ENCODE peak calls at places on chromosome 14, in ten cellular contexts. A is IMR-90, L is testis, Z is Panc1, C is HCT116, Q is fibroblast of pulmonary artery, V is Caco-2, G is heart right ventricle, B is GM12865, U is hepatocyte. N is an unnamed sample.
A peak's percentile ranks its signal among the peaks of the same experiment; 100 is the strongest.

GRCh38 chr14:54207991-54208520 is 188.8 kb upstream of the CDKN3 start:
- DNase-seq in A (no peak), L (no peak), Z (no peak), C (no peak), Q (no peak), V (no peak), G (no peak), B (no peak), U (no peak), N (peak; percentile 31)

GRCh38 chr14:39087493-39087892 is 15.5 kb downstream of the SEC23A start:
- DNase-seq in A (no peak), L (no peak), Z (no peak), C (no peak), Q (no peak), V (no peak), G (no peak), B (no peak), U (no peak), N (no peak)

GRCh38 chr14:53630336-53630735 is 326.3 kb downstream of the BMP4 start:
- DNase-seq in A (no peak), L (no peak), Z (no peak), C (no peak), Q (no peak), V (no peak), G (peak; percentile 16), B (no peak), U (no peak), N (no peak)

GRCh38 chr14:50941151-50941550 is 3.1 kb downstream of the PYGL start:
- DNase-seq in A (peak; percentile 31), L (no peak), Z (no peak), C (no peak), Q (no peak), V (no peak), G (no peak), B (no peak), U (no peak), N (no peak)

GRCh38 chr14:84871734-84872133 is 658.2 kb upstream of the FLRT2 start:
- DNase-seq in A (no peak), L (no peak), Z (no peak), C (no peak), Q (no peak), V (no peak), G (no peak), B (no peak), U (no peak), N (no peak)

GRCh38 chr14:103023881-103024473 is 33.4 kb downstream of the CDC42BPB start:
- DNase-seq in A (peak; percentile 91), L (no peak), Z (no peak), C (no peak), Q (peak; percentile 84), V (no peak), G (peak; percentile 52), B (no peak), U (no peak), N (peak; percentile 53)

GRCh38 chr14:54803926-54804719 is 98.5 kb downstream of the GCH1 start:
- DNase-seq in A (no peak), L (no peak), Z (no peak), C (no peak), Q (no peak), V (no peak), G (no peak), B (no peak), U (no peak), N (no peak)

GRCh38 chr14:54148251-54148650 is 191.6 kb upstream of the BMP4 start:
- DNase-seq in A (no peak), L (no peak), Z (no peak), C (no peak), Q (peak; percentile 28), V (no peak), G (no peak), B (no peak), U (no peak), N (no peak)

GRCh38 chr14:99520571-99521081 is 39.4 kb downstream of the CCNK start:
- DNase-seq in A (no peak), L (no peak), Z (no peak), C (no peak), Q (no peak), V (peak; percentile 25), G (no peak), B (no peak), U (no peak), N (no peak)

GRCh38 chr14:89303452-89304435 is 113.3 kb downstream of the FOXN3 start:
- DNase-seq in A (peak; percentile 95), L (peak; percentile 64), Z (no peak), C (no peak), Q (peak; percentile 85), V (no peak), G (peak; percentile 80), B (peak; percentile 90), U (peak; percentile 80), N (peak; percentile 71)

GRCh38 chr14:97282644-97283403 is 485.6 kb downstream of the VRK1 start:
- DNase-seq in A (no peak), L (no peak), Z (no peak), C (no peak), Q (no peak), V (no peak), G (no peak), B (peak; percentile 50), U (no peak), N (no peak)

GRCh38 chr14:23442721-23443356 is 7.4 kb upstream of the MYH7 start:
- DNase-seq in A (no peak), L (peak; percentile 4), Z (no peak), C (no peak), Q (no peak), V (no peak), G (peak; percentile 73), B (no peak), U (no peak), N (no peak)

GRCh38 chr14:51094901-51095853 is at the start of gene TRIM9:
- DNase-seq in A (peak; percentile 93), L (peak; percentile 98), Z (peak; percentile 38), C (peak; percentile 95), Q (peak; percentile 97), V (peak; percentile 99), G (peak; percentile 91), B (peak; percentile 97), U (peak; percentile 97), N (peak; percentile 95)

GRCh38 chr14:68986926-68987652 is 8.0 kb upstream of the ACTN1 start:
- DNase-seq in A (peak; percentile 6), L (peak; percentile 68), Z (no peak), C (no peak), Q (no peak), V (no peak), G (no peak), B (no peak), U (no peak), N (no peak)

GRCh38 chr14:75125617-75126016 is 1.2 kb downstream of the NEK9 start:
- DNase-seq in A (peak; percentile 85), L (no peak), Z (no peak), C (no peak), Q (peak; percentile 76), V (no peak), G (no peak), B (no peak), U (no peak), N (peak; percentile 36)
- H3K4me3 ChIP-seq in A (peak overlapping the region; percentile 91), L (no peak overlapping the region), Z (peak overlapping the region; percentile 71), C (peak overlapping the region; percentile 86), Q (peak overlapping the region; percentile 65), V (peak overlapping the region; percentile 96), G (no peak overlapping the region), B (peak overlapping the region; percentile 100), U (no peak overlapping the region), N (peak overlapping the region; percentile 73)

DNA sequence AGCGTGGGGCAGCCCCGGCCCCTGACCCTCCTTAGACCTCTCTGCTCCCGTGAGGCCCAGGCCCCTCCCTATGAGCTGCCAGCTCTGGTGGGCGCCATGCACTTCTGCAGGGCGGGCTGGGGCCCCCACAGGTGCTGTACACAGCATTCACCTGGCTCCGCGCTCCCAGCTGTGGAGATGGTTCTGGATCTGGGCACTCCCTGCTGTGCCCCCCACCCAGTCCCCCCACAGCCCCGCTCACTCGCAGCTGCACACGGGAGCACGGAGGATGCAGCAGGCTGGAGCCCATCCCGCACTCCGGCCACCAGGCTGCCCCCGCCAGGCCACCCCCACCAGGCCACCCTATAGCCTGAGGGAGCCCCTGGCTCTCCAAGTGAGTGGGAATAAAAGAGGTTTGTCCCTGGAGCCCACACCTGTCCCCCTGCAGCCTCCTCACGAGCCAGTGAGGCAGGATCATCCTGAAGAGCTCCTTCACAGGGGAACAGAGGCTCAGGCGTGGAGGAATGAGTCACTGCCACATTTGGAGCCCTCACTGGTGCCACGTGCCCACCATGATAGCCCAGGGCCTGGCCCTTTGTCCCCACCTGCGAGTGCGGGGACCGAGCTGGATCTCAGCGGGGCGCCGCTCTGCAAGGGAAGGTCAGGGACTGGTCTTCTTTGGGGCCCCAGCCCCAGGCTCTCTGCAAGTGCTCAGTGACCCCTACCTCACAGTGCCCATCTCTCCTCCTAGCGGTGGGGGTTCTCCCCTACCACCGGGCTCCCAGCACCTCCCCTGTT is 1.9 kb downstream of the ADSS1 start:
- DNase-seq in A (no peak), L (no peak), Z (no peak), C (no peak), Q (no peak), V (no peak), G (no peak), B (no peak), U (no peak), N (no peak)
- H3K4me3 ChIP-seq in A (no peak overlapping the region), L (no peak overlapping the region), Z (no peak overlapping the region), C (no peak overlapping the region), Q (no peak overlapping the region), V (no peak overlapping the region), G (peak overlapping the region; percentile 72), B (no peak overlapping the region), U (no peak overlapping the region), N (no peak overlapping the region)

DNA sequence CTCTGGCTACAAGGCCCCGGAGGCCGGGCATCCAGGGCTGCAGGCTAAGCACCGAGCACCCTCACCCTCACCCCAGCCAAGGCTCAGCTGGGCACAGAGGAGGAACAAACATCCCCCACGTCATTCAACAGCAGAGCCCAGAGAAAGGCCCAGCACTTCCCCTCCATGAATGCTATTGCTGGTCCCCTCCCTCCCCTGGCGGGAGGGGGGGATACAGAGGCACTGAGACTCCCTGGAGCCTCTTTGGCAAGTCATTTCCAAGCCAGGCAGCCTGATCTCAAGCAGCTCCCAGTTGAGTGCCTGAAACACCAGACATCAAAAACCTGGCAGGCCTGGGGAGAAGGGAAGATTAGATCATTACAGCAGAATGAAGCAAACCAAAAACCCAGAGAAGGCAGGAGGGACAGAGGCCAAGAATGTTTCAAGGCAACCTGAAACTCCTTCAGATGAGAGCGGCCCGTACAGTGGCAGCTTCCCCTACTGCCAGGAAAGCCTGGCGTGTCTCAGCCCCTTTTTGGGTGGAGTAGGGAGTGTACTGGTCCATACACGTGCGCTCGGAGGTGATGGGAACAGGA is 92.1 kb downstream of the LRRC74A start:
- DNase-seq in A (peak; percentile 90), L (no peak), Z (no peak), C (no peak), Q (peak; percentile 92), V (no peak), G (peak; percentile 68), B (no peak), U (peak; percentile 75), N (peak; percentile 76)
- H3K4me3 ChIP-seq in A (no peak overlapping the region), L (no peak overlapping the region), Z (no peak overlapping the region), C (peak overlapping the region; percentile 30), Q (peak overlapping the region; percentile 12), V (no peak overlapping the region), G (no peak overlapping the region), B (no peak overlapping the region), U (no peak overlapping the region), N (peak overlapping the region; percentile 2)

DNA sequence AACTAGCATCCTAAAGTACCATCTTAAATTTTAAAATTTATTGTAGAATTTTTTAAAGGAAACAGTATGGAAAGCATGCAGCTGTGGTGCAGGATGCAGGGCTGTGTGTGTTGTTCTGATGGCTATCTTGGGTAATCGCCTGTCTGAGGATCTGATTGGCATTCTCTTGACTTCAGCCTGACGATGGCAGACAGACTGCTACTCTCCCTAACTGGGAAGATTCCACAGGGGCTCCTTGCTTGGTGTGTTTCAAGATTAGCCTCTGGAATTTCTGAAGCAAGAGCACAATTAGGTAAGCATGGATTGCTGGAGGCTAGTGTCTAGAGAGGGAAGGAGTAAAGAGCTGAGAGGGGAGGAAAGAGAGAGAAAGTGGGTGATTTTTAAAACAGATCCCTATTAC is 696.8 kb upstream of the LRFN5 start:
- DNase-seq in A (no peak), L (no peak), Z (no peak), C (no peak), Q (no peak), V (peak; percentile 56), G (no peak), B (no peak), U (no peak), N (no peak)
- H3K4me3 ChIP-seq in A (no peak overlapping the region), L (no peak overlapping the region), Z (no peak overlapping the region), C (no peak overlapping the region), Q (no peak overlapping the region), V (no peak overlapping the region), G (no peak overlapping the region), B (no peak overlapping the region), U (no peak overlapping the region), N (no peak overlapping the region)